ENCODE peak calls at places on chromosomes 1 and 21, in five cellular contexts. B is left cardiac atrium, Y is amniotic stem cell, C is EH, H is amygdala. K is an unnamed sample.

GRCh38 chr1:119323216-119323982 is 45.2 kb upstream of the HAO2 start:
- DNase-seq in Y (no peak), B (no peak), H (no peak), C (no peak), K (no peak)

GRCh38 chr21:41868062-41868710 is 11.0 kb downstream of the PRDM15 start:
- DNase-seq in Y (no peak), H (no peak), C (peak), B (no peak), K (no peak)

GRCh38 chr1:40886318-40887011 is 24.3 kb upstream of the CITED4 start:
- DNase-seq in B (no peak), Y (no peak), C (no peak), H (no peak), K (no peak)

GRCh38 chr21:43598416-43599120 is 60.7 kb downstream of the HSF2BP start:
- DNase-seq in C (peak), Y (peak), B (no peak), H (no peak), K (no peak)

GRCh38 chr21:26846036-26846931 is 1.1 kb upstream of the ADAMTS1 start:
- DNase-seq in B (peak), C (peak), H (peak), Y (peak), K (peak)

GRCh38 chr1:58699011-58699762 is 675 bp downstream of the MYSM1 start:
- DNase-seq in Y (no peak), B (no peak), H (no peak), C (peak), K (no peak)

GRCh38 chr1:175599212-175599681 is 144.1 kb downstream of the TNR start:
- DNase-seq in Y (no peak), C (no peak), H (no peak), B (no peak), K (no peak)

GRCh38 chr1:223514644-223515043 is 121.4 kb downstream of the CCDC185 start:
- DNase-seq in Y (no peak), C (no peak), B (no peak), H (no peak), K (no peak)

GRCh38 chr21:22399717-22400520 is 1401.7 kb downstream of the NCAM2 start:
- DNase-seq in H (no peak), Y (no peak), C (no peak), B (no peak), K (peak)

GRCh38 chr1:154627247-154628121 is 19.5 kb upstream of the ADAR start:
- DNase-seq in C (peak), H (peak), Y (peak), B (peak), K (peak)

GRCh38 chr1:37035828-37036666 is 1.7 kb upstream of the GRIK3 start:
- DNase-seq in B (no peak), C (no peak), H (no peak), Y (no peak), K (no peak)

GRCh38 chr21:16082038-16082816 is 352.4 kb downstream of the USP25 start:
- DNase-seq in Y (no peak), H (no peak), B (no peak), C (peak), K (peak)

GRCh38 chr21:44485254-44485793 is 30.0 kb downstream of the LRRC3 start:
- DNase-seq in C (no peak), H (no peak), Y (no peak), B (no peak), K (peak)

GRCh38 chr1:220281159-220281574 is 8.9 kb upstream of the RAB3GAP2 start:
- DNase-seq in B (no peak), H (no peak), Y (no peak), C (peak), K (peak)

GRCh38 chr1:97093742-97094141 is 372.2 kb downstream of the PTBP2 start:
- DNase-seq in H (no peak), C (peak), Y (no peak), B (no peak), K (no peak)

GRCh38 chr21:34827445-34828235 is 158.8 kb downstream of the CLIC6 start:
- DNase-seq in H (no peak), C (no peak), B (no peak), Y (no peak), K (no peak)

GRCh38 chr1:93262645-93263044 is 82.1 kb downstream of the CCDC18 start:
- DNase-seq in C (no peak), H (no peak), Y (no peak), B (no peak), K (no peak)

GRCh38 chr1:178693368-178693767 is 31.7 kb upstream of the RALGPS2 start:
- DNase-seq in B (no peak), C (peak), H (no peak), Y (no peak), K (peak)

GRCh38 chr1:151990058-151990855 is 3.4 kb downstream of the S100A10 start:
- DNase-seq in H (no peak), B (no peak), Y (no peak), C (peak), K (no peak)

GRCh38 chr1:44357710-44358109 is 2.7 kb upstream of the ERI3 start:
- DNase-seq in H (no peak), C (no peak), B (no peak), Y (no peak), K (no peak)

GRCh38 chr1:47840791-47841190 is 156.4 kb downstream of the TRABD2B start:
- DNase-seq in H (no peak), C (no peak), B (no peak), Y (no peak), K (no peak)

GRCh38 chr21:32442566-32443318 is 30.2 kb downstream of the EVA1C start:
- DNase-seq in H (no peak), B (no peak), Y (no peak), C (no peak), K (no peak)